ENCODE peak calls at places on chromosomes 13 and 19, in eight cellular contexts. One of them, this sample, is unnamed. For H3K4me1, the result is how much of the 10 kb centered on the place peaks cover.

GRCh38 chr13:94173312-94173854 is 306.1 kb downstream of the DCT start:
- DNase-seq in sigmoid colon: no peak
- DNase-seq in GM12878: no peak
- DNase-seq in suprapubic skin: no peak
- DNase-seq in Peyer's patch: no peak
- DNase-seq in uterus: no peak
- DNase-seq in IMR-90: peak
- DNase-seq in stomach: no peak
- DNase-seq in this sample: no peak

GRCh38 chr19:22945560-22945959 is 57.4 kb downstream of the ZNF728 start:
- DNase-seq in sigmoid colon: no peak
- DNase-seq in GM12878: no peak
- DNase-seq in suprapubic skin: no peak
- DNase-seq in Peyer's patch: no peak
- DNase-seq in uterus: no peak
- DNase-seq in IMR-90: peak
- DNase-seq in stomach: no peak
- DNase-seq in this sample: no peak

GRCh38 chr19:27972291-27973040 is 1240.5 kb downstream of the UQCRFS1 start:
- DNase-seq in sigmoid colon: no peak
- DNase-seq in GM12878: no peak
- DNase-seq in suprapubic skin: no peak
- DNase-seq in Peyer's patch: no peak
- DNase-seq in uterus: no peak
- DNase-seq in IMR-90: no peak
- DNase-seq in stomach: no peak
- DNase-seq in this sample: no peak

GRCh38 chr13:48265217-48265815 is 32.3 kb downstream of the ITM2B start:
- DNase-seq in sigmoid colon: no peak
- DNase-seq in GM12878: peak
- DNase-seq in suprapubic skin: no peak
- DNase-seq in Peyer's patch: no peak
- DNase-seq in uterus: no peak
- DNase-seq in IMR-90: no peak
- DNase-seq in stomach: no peak
- DNase-seq in this sample: no peak

GRCh38 chr19:45403781-45404556 is 900 bp downstream of the PPP1R13L start:
- DNase-seq in sigmoid colon: peak
- DNase-seq in GM12878: no peak
- DNase-seq in suprapubic skin: no peak
- DNase-seq in Peyer's patch: peak
- DNase-seq in uterus: peak
- DNase-seq in IMR-90: no peak
- DNase-seq in stomach: peak
- DNase-seq in this sample: peak

GRCh38 chr19:47229674-47230121 is 1.3 kb downstream of the BBC3 start:
- DNase-seq in sigmoid colon: no peak
- DNase-seq in GM12878: no peak
- DNase-seq in suprapubic skin: no peak
- DNase-seq in Peyer's patch: no peak
- DNase-seq in uterus: no peak
- DNase-seq in IMR-90: peak
- DNase-seq in stomach: no peak
- DNase-seq in this sample: no peak

GRCh38 chr13:106612688-106613087 is 44.8 kb upstream of the ARGLU1 start:
- DNase-seq in sigmoid colon: peak
- DNase-seq in GM12878: no peak
- DNase-seq in suprapubic skin: peak
- DNase-seq in Peyer's patch: no peak
- DNase-seq in uterus: peak
- DNase-seq in IMR-90: peak
- DNase-seq in stomach: peak
- DNase-seq in this sample: no peak

GRCh38 chr13:104936304-104936703 is 1599.2 kb downstream of the EFNB2 start:
- DNase-seq in sigmoid colon: no peak
- DNase-seq in GM12878: no peak
- DNase-seq in suprapubic skin: no peak
- DNase-seq in Peyer's patch: no peak
- DNase-seq in uterus: no peak
- DNase-seq in IMR-90: no peak
- DNase-seq in stomach: no peak
- DNase-seq in this sample: no peak

GRCh38 chr13:100124265-100124664 is 35.4 kb downstream of the PCCA start:
- DNase-seq in sigmoid colon: no peak
- DNase-seq in GM12878: no peak
- DNase-seq in suprapubic skin: no peak
- DNase-seq in Peyer's patch: no peak
- DNase-seq in uterus: no peak
- DNase-seq in IMR-90: peak
- DNase-seq in stomach: no peak
- DNase-seq in this sample: no peak
- H3K4me1 ChIP-seq in sigmoid colon: under half
- H3K4me1 ChIP-seq in GM12878: under half
- H3K4me1 ChIP-seq in suprapubic skin: under half
- H3K4me1 ChIP-seq in Peyer's patch: under half
- H3K4me1 ChIP-seq in uterus: under half
- H3K4me1 ChIP-seq in IMR-90: under half
- H3K4me1 ChIP-seq in stomach: under half
- H3K4me1 ChIP-seq in this sample: under half

GRCh38 chr19:4968462-4969291 is at the start of gene KDM4B:
- DNase-seq in sigmoid colon: peak
- DNase-seq in GM12878: peak
- DNase-seq in suprapubic skin: peak
- DNase-seq in Peyer's patch: peak
- DNase-seq in uterus: peak
- DNase-seq in IMR-90: peak
- DNase-seq in stomach: peak
- DNase-seq in this sample: peak
- TF ChIP-seq CTCF in sigmoid colon: no peak
- TF ChIP-seq CTCF in GM12878: no peak
- TF ChIP-seq CTCF in suprapubic skin: no peak
- TF ChIP-seq CTCF in Peyer's patch: no peak
- TF ChIP-seq CTCF in uterus: peak
- TF ChIP-seq CTCF in IMR-90: no peak
- TF ChIP-seq CTCF in stomach: no peak
- TF ChIP-seq CTCF in this sample: peak

GRCh38 chr19:2145831-2146241 is 5.5 kb downstream of the AP3D1 start:
- DNase-seq in sigmoid colon: no peak
- DNase-seq in GM12878: no peak
- DNase-seq in suprapubic skin: no peak
- DNase-seq in Peyer's patch: no peak
- DNase-seq in uterus: no peak
- DNase-seq in IMR-90: peak
- DNase-seq in stomach: no peak
- DNase-seq in this sample: no peak

GRCh38 chr19:2148482-2149135 is 2.8 kb downstream of the AP3D1 start:
- DNase-seq in sigmoid colon: no peak
- DNase-seq in GM12878: no peak
- DNase-seq in suprapubic skin: no peak
- DNase-seq in Peyer's patch: no peak
- DNase-seq in uterus: no peak
- DNase-seq in IMR-90: no peak
- DNase-seq in stomach: no peak
- DNase-seq in this sample: no peak

GRCh38 chr19:2150794-2151338 is 500 bp downstream of the AP3D1 start:
- DNase-seq in sigmoid colon: no peak
- DNase-seq in GM12878: no peak
- DNase-seq in suprapubic skin: no peak
- DNase-seq in Peyer's patch: no peak
- DNase-seq in uterus: peak
- DNase-seq in IMR-90: no peak
- DNase-seq in stomach: no peak
- DNase-seq in this sample: no peak

GRCh38 chr19:2151339-2152229 is at the start of gene AP3D1:
- DNase-seq in sigmoid colon: peak
- DNase-seq in GM12878: peak
- DNase-seq in suprapubic skin: peak
- DNase-seq in Peyer's patch: peak
- DNase-seq in uterus: peak
- DNase-seq in IMR-90: peak
- DNase-seq in stomach: peak
- DNase-seq in this sample: peak

DNA sequence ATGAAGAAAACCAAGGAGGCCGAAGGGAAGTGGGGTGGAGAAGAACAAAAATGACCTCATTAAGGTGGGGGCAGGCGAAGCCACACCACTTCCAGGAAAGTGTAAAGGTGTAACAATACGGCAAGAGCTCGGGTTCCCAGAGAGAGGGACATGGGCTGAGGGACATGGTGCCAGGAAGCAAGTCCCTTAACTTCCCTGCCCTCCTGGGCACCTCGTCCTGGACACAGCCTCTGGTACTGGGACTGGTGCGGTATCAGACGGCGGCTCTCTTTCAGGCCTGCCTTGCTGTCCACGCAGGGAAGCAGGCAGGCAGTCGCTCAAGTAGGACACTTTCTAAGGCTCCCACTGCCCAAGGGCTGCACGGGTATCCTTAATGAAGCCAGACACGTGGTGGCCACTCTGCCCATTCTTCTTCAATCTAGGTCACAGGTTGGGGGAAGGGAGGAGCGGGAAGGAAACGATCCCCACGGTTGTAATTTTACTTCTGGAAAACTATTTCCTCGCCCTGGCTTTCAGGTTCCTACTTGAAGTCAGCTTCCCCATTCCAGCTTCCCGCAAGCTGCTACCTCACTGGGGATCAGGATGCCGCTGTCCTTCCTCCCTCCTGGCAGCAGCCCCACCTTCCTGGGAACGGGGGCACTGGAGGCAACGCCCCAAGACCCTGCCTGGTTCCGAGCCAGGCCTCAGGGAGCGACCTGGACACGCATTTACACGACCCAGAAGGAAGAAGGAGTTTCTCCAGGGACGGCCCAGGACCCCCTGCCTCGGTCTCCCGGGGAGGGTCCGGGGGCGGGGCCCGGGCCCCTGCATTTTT is 1.2 kb downstream of the AP3D1 start:
- DNase-seq in sigmoid colon: no peak
- DNase-seq in GM12878: no peak
- DNase-seq in suprapubic skin: no peak
- DNase-seq in Peyer's patch: peak
- DNase-seq in uterus: no peak
- DNase-seq in IMR-90: peak
- DNase-seq in stomach: no peak
- DNase-seq in this sample: peak
- TF ChIP-seq POLR2A in sigmoid colon: no peak
- TF ChIP-seq POLR2A in GM12878: peak
- TF ChIP-seq POLR2A in suprapubic skin: no peak
- TF ChIP-seq POLR2A in Peyer's patch: no peak
- TF ChIP-seq POLR2A in uterus: no peak
- TF ChIP-seq POLR2A in IMR-90: no peak
- TF ChIP-seq POLR2A in stomach: no peak
- TF ChIP-seq POLR2A in this sample: no peak

DNA sequence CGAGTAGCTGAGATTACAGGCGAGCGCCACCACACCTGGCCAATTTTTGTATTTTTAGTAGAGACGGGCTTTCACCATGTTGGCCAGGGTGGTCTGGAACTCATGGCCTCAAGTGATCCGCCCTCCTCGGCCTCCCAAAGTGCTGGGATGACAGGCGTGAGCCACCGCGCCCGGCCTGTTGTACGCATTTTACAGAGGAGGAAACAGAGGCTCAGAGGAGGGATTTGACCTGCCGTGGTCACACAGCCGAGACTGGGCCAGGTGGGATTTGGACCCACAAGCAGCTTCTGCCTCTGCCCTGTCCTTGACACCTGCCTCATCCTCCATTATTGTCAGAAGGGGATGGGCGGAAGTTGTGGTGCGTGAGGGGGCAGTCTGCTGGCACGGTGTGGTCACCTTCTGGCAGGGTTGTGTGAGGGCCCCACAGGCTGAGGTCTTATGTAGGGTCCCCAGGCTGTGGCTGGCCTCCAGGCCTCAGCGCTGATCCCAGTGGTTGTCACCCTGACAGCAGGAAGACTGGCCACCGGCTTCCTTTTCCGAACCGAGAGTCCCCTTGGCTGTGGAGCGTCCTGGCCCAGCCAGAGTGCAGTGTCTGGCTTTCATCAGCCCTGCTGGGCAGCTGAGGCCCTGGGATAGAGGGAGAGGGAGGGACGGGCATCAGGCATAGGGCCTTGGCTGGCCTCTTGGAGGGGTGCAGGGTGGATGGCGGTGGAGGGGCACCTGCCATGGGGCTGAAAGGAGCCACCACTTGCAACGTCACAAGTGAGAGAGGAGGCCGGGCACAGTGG is 20.3 kb downstream of the NFIC start:
- DNase-seq in sigmoid colon: peak
- DNase-seq in GM12878: no peak
- DNase-seq in suprapubic skin: no peak
- DNase-seq in Peyer's patch: no peak
- DNase-seq in uterus: no peak
- DNase-seq in IMR-90: no peak
- DNase-seq in stomach: no peak
- DNase-seq in this sample: no peak
- H3K4me1 ChIP-seq in sigmoid colon: under half
- H3K4me1 ChIP-seq in GM12878: under half
- H3K4me1 ChIP-seq in suprapubic skin: half or more
- H3K4me1 ChIP-seq in Peyer's patch: under half
- H3K4me1 ChIP-seq in uterus: half or more
- H3K4me1 ChIP-seq in IMR-90: under half
- H3K4me1 ChIP-seq in stomach: half or more
- H3K4me1 ChIP-seq in this sample: half or more

DNA sequence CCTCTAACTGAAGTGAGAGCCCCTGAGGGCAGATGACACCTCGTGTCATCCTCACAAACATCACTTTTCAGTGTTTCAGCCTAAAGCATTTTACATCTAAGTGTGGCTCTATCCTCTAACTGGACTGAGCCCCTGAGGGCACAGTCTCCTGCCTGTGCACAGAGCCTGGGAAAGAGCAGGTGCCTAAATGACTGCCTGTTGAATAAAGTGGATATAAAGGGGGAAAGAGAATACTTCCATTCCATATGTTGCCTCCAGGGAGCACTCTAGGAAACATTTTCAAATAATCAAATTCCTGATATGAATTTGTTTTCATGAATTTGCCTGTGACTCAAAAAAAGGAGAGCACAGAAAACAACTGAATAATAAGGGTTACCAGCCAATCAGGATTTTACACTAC is 32.2 kb downstream of the CNMD start:
- DNase-seq in sigmoid colon: no peak
- DNase-seq in GM12878: no peak
- DNase-seq in suprapubic skin: no peak
- DNase-seq in Peyer's patch: no peak
- DNase-seq in uterus: no peak
- DNase-seq in IMR-90: no peak
- DNase-seq in stomach: no peak
- DNase-seq in this sample: no peak
- TF ChIP-seq CTCF in sigmoid colon: no peak
- TF ChIP-seq CTCF in GM12878: no peak
- TF ChIP-seq CTCF in suprapubic skin: no peak
- TF ChIP-seq CTCF in Peyer's patch: no peak
- TF ChIP-seq CTCF in uterus: no peak
- TF ChIP-seq CTCF in IMR-90: peak
- TF ChIP-seq CTCF in stomach: no peak
- TF ChIP-seq CTCF in this sample: no peak

This sample was measured in upper lobe of left lung.